ENCODE peak calls at places on chromosomes 5 and 9, in five cellular contexts. H is SK-N-SH, B is spleen, Y is Panc1, U is stomach. I is an unnamed sample. For H3K36me3, the result is how much of the 10 kb centered on the place peaks cover.

GRCh38 chr9:109907400-109907799 is 127.4 kb downstream of the PALM2AKAP2 start:
- DNase-seq in H (no peak), B (no peak), Y (no peak), U (no peak), I (no peak)

GRCh38 chr9:88950341-88951141 is 40.7 kb upstream of the S1PR3 start:
- DNase-seq in H (no peak), B (no peak), Y (no peak), U (no peak), I (no peak)

GRCh38 chr5:77390795-77391194 is 101.3 kb downstream of the WDR41 start:
- DNase-seq in H (no peak), B (no peak), Y (no peak), U (no peak), I (no peak)

GRCh38 chr5:32251864-32252458 is 60.8 kb downstream of the MTMR12 start:
- DNase-seq in H (no peak), B (no peak), Y (no peak), U (no peak), I (no peak)

GRCh38 chr5:173919443-173919842 is 31.3 kb downstream of the CPEB4 start:
- DNase-seq in H (no peak), B (no peak), Y (peak), U (no peak), I (no peak)

GRCh38 chr5:181088289-181088688 is 42.7 kb downstream of the OR2V1 start:
- DNase-seq in H (no peak), B (no peak), Y (no peak), U (no peak), I (no peak)

GRCh38 chr9:34428325-34428958 is 29.9 kb downstream of the FAM219A start:
- DNase-seq in H (peak), B (no peak), Y (no peak), U (peak), I (no peak)

GRCh38 chr5:28065664-28066063 is 1027.3 kb upstream of the CDH9 start:
- DNase-seq in H (no peak), B (no peak), Y (no peak), U (no peak), I (no peak)

DNA sequence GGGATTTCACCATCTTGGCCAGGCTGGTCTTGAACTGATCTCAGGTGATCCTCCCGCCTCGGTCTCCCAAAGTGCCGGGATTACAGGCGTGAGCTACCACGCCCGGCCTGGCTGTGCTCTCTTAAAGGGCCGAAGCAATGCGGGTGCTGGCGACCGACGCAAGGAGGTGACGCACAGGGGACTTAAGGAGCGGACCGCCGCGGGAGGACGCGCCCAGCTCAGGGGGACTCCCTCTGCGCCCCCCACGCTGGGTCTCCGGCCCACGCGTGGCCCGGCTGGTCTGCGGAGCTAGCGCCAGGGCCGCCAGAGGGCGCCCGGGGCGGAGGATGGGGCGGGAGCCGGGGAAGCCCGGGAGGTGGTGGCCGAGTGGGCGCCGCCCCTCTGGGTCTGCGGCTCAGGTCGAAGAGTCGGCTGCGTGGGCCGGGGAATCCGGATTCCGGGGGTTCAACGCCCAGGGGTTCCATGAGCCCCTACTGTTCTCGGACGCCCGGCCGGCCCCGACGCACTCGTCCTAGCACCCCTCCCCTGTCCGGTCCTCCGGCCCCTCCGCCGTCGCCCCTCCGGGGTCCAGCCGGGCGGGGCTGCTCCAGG is 502 bp upstream of the CERCAM start:
- DNase-seq in H (peak), B (peak), Y (no peak), U (peak), I (peak)
- TF ChIP-seq POLR2AphosphoS5 in H (no peak), B (peak), Y (no peak), U (no peak), I (no peak)

GRCh38 chr5:111757582-111758283 is 739 bp upstream of the NREP start:
- DNase-seq in H (peak), B (peak), Y (no peak), U (peak), I (peak)

GRCh38 chr5:111756701-111757581 is at the start of gene NREP:
- DNase-seq in H (no peak), B (peak), Y (peak), U (peak), I (peak)

GRCh38 chr5:111755264-111755941 is 1.6 kb downstream of the NREP start:
- DNase-seq in H (no peak), B (no peak), Y (no peak), U (no peak), I (no peak)

GRCh38 chr5:111755942-111756353 is 1.0 kb downstream of the NREP start:
- DNase-seq in H (peak), B (no peak), Y (no peak), U (no peak), I (no peak)

DNA sequence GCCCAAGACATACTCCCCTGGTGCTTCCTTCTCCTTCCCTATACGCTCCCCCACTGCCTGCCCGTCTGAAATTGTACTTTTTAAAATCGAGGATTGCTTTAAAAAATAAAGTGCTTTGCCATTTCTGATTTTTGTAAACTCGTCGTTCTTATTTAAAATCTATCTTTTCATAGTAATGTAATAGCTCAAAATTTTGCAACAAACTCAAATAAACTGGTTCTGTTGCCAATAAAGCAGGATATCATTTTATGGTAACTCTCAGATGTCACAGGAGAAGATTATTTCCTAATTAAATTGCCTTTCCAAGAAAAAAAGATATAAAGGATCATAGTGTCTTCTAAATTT is 1.3 kb upstream of the NREP start:
- DNase-seq in H (no peak), B (no peak), Y (no peak), U (no peak), I (no peak)
- H3K27ac ChIP-seq in H (peak), B (peak), Y (peak), U (peak), I (peak)

GRCh38 chr9:33128570-33128969 is 38.6 kb downstream of the B4GALT1 start:
- DNase-seq in H (no peak), B (peak), Y (no peak), U (no peak), I (no peak)
- H3K36me3 ChIP-seq in H (under half), B (under half), Y (under half), U (half or more), I (under half)

DNA sequence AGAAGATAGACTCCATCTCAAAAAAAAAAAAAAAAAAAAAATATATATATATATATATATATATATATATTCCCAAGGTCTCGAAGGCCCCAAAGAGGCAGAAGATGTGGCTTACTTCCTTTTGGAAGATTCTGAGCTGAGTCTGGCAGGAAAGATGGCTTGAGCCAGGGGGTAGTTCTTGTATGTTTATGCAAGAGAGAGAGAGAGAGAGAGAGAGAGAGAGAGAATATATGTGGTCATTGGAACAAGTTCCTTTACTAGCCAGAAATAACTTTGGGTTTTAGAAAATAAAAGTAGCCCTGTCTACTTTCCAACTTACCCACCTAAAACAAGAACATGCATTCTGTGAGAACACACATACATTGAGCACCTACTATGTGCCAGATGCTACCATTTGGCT is 17.6 kb downstream of the NCS1 start:
- DNase-seq in H (no peak), B (no peak), Y (no peak), U (no peak), I (no peak)
- TF ChIP-seq POLR2AphosphoS5 in H (no peak), B (no peak), Y (no peak), U (no peak), I (no peak)

DNA sequence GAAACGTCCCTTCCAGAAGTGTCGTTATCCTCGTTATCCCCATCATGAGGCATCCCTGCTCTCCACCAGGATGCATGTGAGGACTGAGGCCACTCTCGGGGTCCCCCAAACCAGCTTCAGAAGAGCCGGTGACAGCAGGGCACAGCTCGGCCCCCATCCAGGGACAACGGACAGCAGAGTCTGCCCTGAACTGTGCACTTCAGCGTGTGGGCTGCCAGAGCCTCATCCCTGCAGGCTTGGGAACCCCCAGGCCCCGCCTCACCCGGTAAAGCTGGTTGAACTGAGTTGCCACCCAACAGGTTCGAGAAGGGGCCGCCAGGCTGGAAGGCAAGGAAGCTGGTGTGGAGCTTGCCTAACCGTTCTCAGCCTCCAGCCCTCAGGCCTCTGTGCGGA is 710 bp upstream of the CARD9 start:
- DNase-seq in H (no peak), B (no peak), Y (no peak), U (no peak), I (no peak)
- H3K27ac ChIP-seq in H (no peak), B (peak), Y (no peak), U (no peak), I (peak)

GRCh38 chr5:14313986-14314690 is 171.0 kb downstream of the TRIO start:
- DNase-seq in H (no peak), B (no peak), Y (no peak), U (no peak), I (no peak)
- H3K36me3 ChIP-seq in H (half or more), B (under half), Y (half or more), U (half or more), I (under half)

GRCh38 chr9:134381671-134382505 is 55.6 kb downstream of the RXRA start:
- DNase-seq in H (peak), B (peak), Y (no peak), U (no peak), I (no peak)
- TF ChIP-seq POLR2AphosphoS5 in H (no peak), B (peak), Y (no peak), U (no peak), I (no peak)

GRCh38 chr5:133735346-133735745 is 123.0 kb upstream of the FSTL4 start:
- DNase-seq in H (no peak), B (no peak), Y (no peak), U (no peak), I (no peak)
- H3K27ac ChIP-seq in H (no peak), B (no peak), Y (no peak), U (no peak), I (no peak)

DNA sequence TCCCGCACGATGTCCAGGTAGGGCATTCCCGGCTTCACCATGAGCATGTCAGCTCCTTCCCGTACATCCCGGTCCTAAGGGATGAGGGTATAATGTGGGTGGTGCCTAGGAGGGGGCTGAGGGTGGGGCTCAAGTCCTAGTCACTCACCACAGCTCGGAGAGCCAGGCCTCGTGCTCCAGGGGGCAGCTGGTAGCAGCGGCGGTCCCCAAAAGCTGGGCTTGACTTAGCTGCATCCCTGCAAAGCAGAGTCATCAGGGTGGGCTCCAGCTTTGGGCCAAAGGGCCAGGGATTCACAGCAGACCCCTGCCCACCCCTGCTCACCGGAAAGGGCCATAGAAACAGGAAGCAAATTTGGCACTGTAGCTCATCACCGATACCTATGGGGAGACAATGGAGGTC is 11.6 kb downstream of the ALAD start:
- DNase-seq in H (no peak), B (no peak), Y (no peak), U (no peak), I (no peak)
- H3K36me3 ChIP-seq in H (under half), B (half or more), Y (under half), U (half or more), I (under half)

I was measured in breast epithelium.